ENCODE peak calls at places on chromosomes 16 and 17, in four cellular contexts. U, Y, M and P are unnamed samples.

GRCh38 chr17:71316498-71316897 is 804.3 kb upstream of the SOX9 start:
- DNase-seq in U (no peak), Y (no peak), M (no peak), P (no peak)

GRCh38 chr17:2697611-2698162 is 13.9 kb downstream of the CLUH start:
- DNase-seq in U (no peak), Y (no peak), M (peak), P (no peak)

GRCh38 chr17:39867084-39867890 is 715 bp upstream of the ZPBP2 start:
- DNase-seq in U (peak), Y (no peak), M (no peak), P (no peak)

GRCh38 chr17:74295625-74296547 is 21.9 kb downstream of the DNAI2 start:
- DNase-seq in U (no peak), Y (peak), M (no peak), P (no peak)

GRCh38 chr16:17474037-17474436 is 3.3 kb upstream of the XYLT1 start:
- DNase-seq in U (no peak), Y (no peak), M (no peak), P (no peak)

GRCh38 chr16:20906225-20906870 is 5.8 kb downstream of the LYRM1 start:
- DNase-seq in U (no peak), Y (peak), M (no peak), P (no peak)

GRCh38 chr17:81153340-81153803 is 11.9 kb upstream of the PVALEF start:
- DNase-seq in U (no peak), Y (no peak), M (peak), P (no peak)

GRCh38 chr17:14330492-14330920 is 29.6 kb downstream of the HS3ST3B1 start:
- DNase-seq in U (no peak), Y (no peak), M (no peak), P (no peak)

GRCh38 chr17:66625321-66625767 is 209.6 kb upstream of the CACNG5 start:
- DNase-seq in U (no peak), Y (peak), M (no peak), P (no peak)

GRCh38 chr16:27489906-27490305 is 59.8 kb downstream of the GTF3C1 start:
- DNase-seq in U (no peak), Y (no peak), M (no peak), P (no peak)

GRCh38 chr17:28018439-28019070 is 23.9 kb upstream of the NLK start:
- DNase-seq in U (no peak), Y (peak), M (no peak), P (no peak)